ENCODE peak calls at places on chromosomes 7 and 10, in nine cellular contexts. I, W, V, A, T, E, B, R and Y are unnamed samples.

GRCh38 chr7:25821225-25821624 is 330.8 kb upstream of the NFE2L3 start:
- DNase-seq in A (no peak), V (no peak), E (no peak), B (no peak), R (no peak), I (no peak), W (no peak), T (no peak), Y (no peak)

GRCh38 chr10:87865201-87866025 is 2.0 kb downstream of the PTEN start:
- DNase-seq in E (peak), W (no peak), T (no peak), R (no peak), B (no peak), A (no peak), V (no peak), I (no peak), Y (no peak)

GRCh38 chr7:15889501-15889900 is 203.0 kb upstream of the MEOX2 start:
- DNase-seq in B (no peak), R (peak), E (no peak), A (no peak), I (peak), V (peak), T (peak), W (peak), Y (no peak)

GRCh38 chr7:114007391-114007790 is 88.6 kb upstream of the PPP1R3A start:
- DNase-seq in A (no peak), T (no peak), E (no peak), W (no peak), R (no peak), I (no peak), B (no peak), V (no peak), Y (no peak)

GRCh38 chr10:74500806-74501205 is 325.6 kb upstream of the KAT6B start:
- DNase-seq in I (peak), W (no peak), B (no peak), T (no peak), A (no peak), V (no peak), E (no peak), R (peak), Y (no peak)

GRCh38 chr7:80781561-80781979 is 137.3 kb downstream of the SEMA3C start:
- DNase-seq in R (peak), B (no peak), W (no peak), V (no peak), T (peak), A (no peak), E (peak), I (peak), Y (peak)

GRCh38 chr7:94364816-94365215 is 29.9 kb upstream of the COL1A2 start:
- DNase-seq in I (no peak), B (no peak), W (no peak), T (no peak), E (no peak), R (peak), A (no peak), V (no peak), Y (no peak)

GRCh38 chr7:137390076-137390475 is 46.5 kb upstream of the PTN start:
- DNase-seq in A (no peak), B (no peak), V (no peak), W (no peak), T (no peak), R (no peak), I (no peak), E (no peak), Y (no peak)

GRCh38 chr7:154503962-154504550 is 451.9 kb downstream of the DPP6 start:
- DNase-seq in E (peak), R (peak), B (no peak), T (peak), V (no peak), W (no peak), A (no peak), I (peak), Y (no peak)

GRCh38 chr7:25312968-25313367 is 84.7 kb upstream of the NPVF start:
- DNase-seq in V (no peak), I (no peak), W (no peak), E (no peak), B (no peak), T (no peak), R (no peak), A (no peak), Y (no peak)

GRCh38 chr10:48634198-48634983 is 29.5 kb upstream of the ARHGAP22 start:
- DNase-seq in I (peak), T (peak), A (no peak), E (peak), V (peak), B (no peak), W (peak), R (no peak), Y (peak)

GRCh38 chr10:79181680-79182079 is 112.9 kb downstream of the ZMIZ1 start:
- DNase-seq in A (no peak), R (no peak), B (no peak), I (no peak), W (no peak), V (no peak), E (peak), T (no peak), Y (no peak)

GRCh38 chr10:103578782-103579382 is 85.4 kb downstream of the NEURL1 start:
- DNase-seq in T (peak), A (no peak), E (no peak), W (peak), B (no peak), R (no peak), V (no peak), I (no peak), Y (no peak)

GRCh38 chr7:107815254-107815882 is 12.3 kb upstream of the SLC26A3 start:
- DNase-seq in I (no peak), A (no peak), E (no peak), B (no peak), W (no peak), R (no peak), T (no peak), V (no peak), Y (no peak)

GRCh38 chr10:51685768-51686167 is 13.6 kb downstream of the CSTF2T start:
- DNase-seq in E (peak), A (no peak), B (no peak), V (no peak), I (peak), T (peak), R (no peak), W (no peak), Y (no peak)

GRCh38 chr10:77285529-77286182 is 352.0 kb downstream of the KCNMA1 start:
- DNase-seq in T (no peak), A (no peak), W (no peak), V (no peak), E (no peak), R (no peak), B (no peak), I (no peak), Y (no peak)

GRCh38 chr10:113059001-113059780 is 109.1 kb downstream of the TCF7L2 start:
- DNase-seq in I (peak), R (no peak), T (no peak), A (no peak), V (no peak), W (no peak), E (peak), B (no peak), Y (no peak)

GRCh38 chr7:39086638-39087360 is 109.1 kb downstream of the POU6F2 start:
- DNase-seq in E (no peak), V (no peak), A (no peak), I (no peak), T (no peak), W (no peak), R (no peak), B (no peak), Y (no peak)

GRCh38 chr7:83166-83840 is 109.1 kb upstream of the FAM20C start:
- DNase-seq in B (no peak), W (no peak), T (peak), I (no peak), E (no peak), A (no peak), R (no peak), V (no peak), Y (no peak)

GRCh38 chr10:107767185-107767584 is 602.7 kb upstream of the SORCS1 start:
- DNase-seq in T (no peak), I (peak), B (no peak), E (peak), V (no peak), R (no peak), W (no peak), A (no peak), Y (no peak)

GRCh38 chr10:121928528-121928884 is 675 bp upstream of the ATE1 start:
- DNase-seq in R (no peak), A (no peak), B (no peak), T (peak), W (no peak), E (peak), V (no peak), I (peak), Y (peak)

GRCh38 chr10:43942096-43942885 is 293.6 kb upstream of the ZNF32 start:
- DNase-seq in T (no peak), V (no peak), A (no peak), R (no peak), B (no peak), E (no peak), W (no peak), I (no peak), Y (no peak)

GRCh38 chr10:48470893-48471805 is 133.7 kb downstream of the ARHGAP22 start:
- DNase-seq in W (no peak), I (no peak), A (no peak), B (no peak), V (no peak), T (no peak), E (peak), R (peak), Y (no peak)

GRCh38 chr7:80508440-80508839 is 3.4 kb downstream of the GNAT3 start:
- DNase-seq in R (no peak), E (no peak), V (no peak), A (no peak), W (no peak), B (no peak), I (peak), T (no peak), Y (no peak)

GRCh38 chr7:105521027-105521730 is 892 bp downstream of the PUS7 start:
- DNase-seq in I (peak), V (no peak), E (peak), A (peak), W (peak), T (peak), B (peak), R (peak), Y (peak)

GRCh38 chr7:80837345-80837744 is 81.5 kb downstream of the SEMA3C start:
- DNase-seq in W (no peak), A (no peak), V (no peak), E (peak), I (no peak), T (no peak), R (no peak), B (no peak), Y (no peak)

GRCh38 chr7:149291036-149291835 is 29.2 kb downstream of the ZNF783 start:
- DNase-seq in T (no peak), E (no peak), I (no peak), R (no peak), W (no peak), A (no peak), B (no peak), V (no peak), Y (no peak)

GRCh38 chr10:21499910-21500577 is 25.4 kb downstream of the SKIDA1 start:
- DNase-seq in R (no peak), V (no peak), E (no peak), T (no peak), A (no peak), W (no peak), I (peak), B (no peak), Y (no peak)

GRCh38 chr7:100162874-100163533 is 4.5 kb upstream of the TRAPPC14 start:
- DNase-seq in I (no peak), V (no peak), W (peak), R (no peak), B (no peak), A (no peak), T (no peak), E (peak), Y (no peak)

GRCh38 chr7:154289119-154289518 is 236.9 kb downstream of the DPP6 start:
- DNase-seq in V (no peak), E (no peak), A (no peak), B (no peak), R (no peak), W (no peak), I (no peak), T (no peak), Y (no peak)

GRCh38 chr7:94301024-94301588 is 93.6 kb upstream of the COL1A2 start:
- DNase-seq in W (peak), B (no peak), V (peak), T (peak), E (peak), A (no peak), I (peak), R (peak), Y (peak)

GRCh38 chr7:107696330-107696946 is 35.8 kb downstream of the SLC26A4 start:
- DNase-seq in R (no peak), E (no peak), I (no peak), W (no peak), A (no peak), B (no peak), T (no peak), V (no peak), Y (no peak)

GRCh38 chr7:94127026-94127425 is 122.9 kb upstream of the BET1 start:
- DNase-seq in B (no peak), V (no peak), E (no peak), I (peak), T (no peak), R (no peak), W (no peak), A (no peak), Y (no peak)

GRCh38 chr10:71522438-71523144 is 125.9 kb downstream of the CDH23 start:
- DNase-seq in W (no peak), A (no peak), R (no peak), I (no peak), T (no peak), B (no peak), E (no peak), V (no peak), Y (no peak)

GRCh38 chr10:61750943-61751471 is 88.3 kb downstream of the CABCOCO1 start:
- DNase-seq in V (peak), R (peak), B (no peak), A (peak), W (peak), I (peak), E (peak), T (peak), Y (no peak)

GRCh38 chr7:1981201-1981877 is 251.4 kb downstream of the MAD1L1 start:
- DNase-seq in E (no peak), I (no peak), W (no peak), T (no peak), A (no peak), V (no peak), B (no peak), R (no peak), Y (no peak)

GRCh38 chr10:71805776-71806705 is 32.7 kb upstream of the VSIR start:
- DNase-seq in W (peak), T (no peak), V (no peak), A (no peak), R (no peak), E (no peak), B (no peak), I (peak), Y (peak)

GRCh38 chr10:74718208-74718607 is 108.2 kb upstream of the KAT6B start:
- DNase-seq in R (no peak), A (no peak), V (no peak), I (no peak), W (no peak), B (no peak), T (no peak), E (no peak), Y (no peak)

GRCh38 chr7:105046414-105046813 is 32.4 kb downstream of the KMT2E start:
- DNase-seq in R (peak), B (no peak), W (no peak), A (no peak), E (peak), V (no peak), T (no peak), I (peak), Y (no peak)